ENCODE peak calls at places on chromosome 1, in four cellular contexts. K, G, L and Y are unnamed samples.
A peak's percentile ranks its signal among the peaks of the same experiment; 100 is the strongest.

GRCh38 chr1:41532206-41532975 is 47.9 kb upstream of the EDN2 start:
- DNase-seq in K (no peak), L (no peak), G (no peak), Y (no peak)

GRCh38 chr1:27127419-27127818 is 27.5 kb downstream of the SLC9A1 start:
- DNase-seq in G (no peak), K (no peak), L (no peak), Y (no peak)

GRCh38 chr1:213260322-213261075 is 209.5 kb downstream of the RPS6KC1 start:
- DNase-seq in G (no peak), K (peak; percentile 65), L (no peak), Y (no peak)

GRCh38 chr1:222818171-222818570 is 3.3 kb downstream of the DISP1 start:
- DNase-seq in L (no peak), K (no peak), G (no peak), Y (no peak)

GRCh38 chr1:151292207-151293030 is 10.3 kb downstream of the ZNF687 start:
- DNase-seq in K (peak; percentile 27), G (no peak), L (no peak), Y (no peak)

GRCh38 chr1:38026592-38027200 is 14.2 kb downstream of the UTP11 start:
- DNase-seq in L (no peak), K (peak; percentile 58), G (no peak), Y (no peak)

GRCh38 chr1:154493276-154493675 is 8.7 kb upstream of the TDRD10 start:
- DNase-seq in G (no peak), K (peak; percentile 22), L (no peak), Y (no peak)

GRCh38 chr1:205512059-205513045 is 7.9 kb downstream of the CDK18 start:
- DNase-seq in L (no peak), K (no peak), G (no peak), Y (peak; percentile 21)

GRCh38 chr1:115203287-115203686 is 114.0 kb upstream of the TSPAN2 start:
- DNase-seq in L (no peak), K (no peak), G (no peak), Y (no peak)

GRCh38 chr1:192538407-192539311 is 36.9 kb upstream of the RGS1 start:
- DNase-seq in K (no peak), G (no peak), L (peak; percentile 85), Y (no peak)

GRCh38 chr1:7857951-7858350 is 5.1 kb upstream of the UTS2 start:
- DNase-seq in K (no peak), L (no peak), G (no peak), Y (no peak)

GRCh38 chr1:227998374-227999055 is 8.3 kb upstream of the WNT3A start:
- DNase-seq in K (no peak), G (no peak), L (no peak), Y (no peak)

GRCh38 chr1:1899266-1899966 is 8.5 kb upstream of the GNB1 start:
- DNase-seq in L (no peak), G (no peak), K (no peak), Y (peak; percentile 29)

GRCh38 chr1:89635825-89636815 is 3.2 kb downstream of the LRRC8C start:
- DNase-seq in K (no peak), L (no peak), G (no peak), Y (no peak)

GRCh38 chr1:1777510-1777909 is 760 bp downstream of the NADK start:
- DNase-seq in K (peak; percentile 50), G (no peak), L (no peak), Y (no peak)

GRCh38 chr1:59116920-59117542 is 179.9 kb upstream of the FGGY start:
- DNase-seq in K (no peak), G (no peak), L (no peak), Y (no peak)

GRCh38 chr1:66685265-66685664 is 67.0 kb upstream of the DYNLT5 start:
- DNase-seq in G (no peak), L (no peak), K (no peak), Y (no peak)

GRCh38 chr1:61441723-61442262 is 283.1 kb downstream of the TM2D1 start:
- DNase-seq in K (no peak), G (no peak), L (no peak), Y (no peak)

GRCh38 chr1:201756411-201756810 is 72.5 kb upstream of the IPO9 start:
- DNase-seq in L (no peak), K (no peak), G (no peak), Y (no peak)

GRCh38 chr1:213119794-213120193 is 68.8 kb downstream of the RPS6KC1 start:
- DNase-seq in K (no peak), G (no peak), L (no peak), Y (no peak)

GRCh38 chr1:6971048-6971447 is 185.8 kb downstream of the CAMTA1 start:
- DNase-seq in L (no peak), K (no peak), G (no peak), Y (no peak)

GRCh38 chr1:25503551-25504426 is 39.6 kb upstream of the LDLRAP1 start:
- DNase-seq in L (no peak), G (no peak), K (no peak), Y (no peak)

GRCh38 chr1:171963762-171964161 is 122.5 kb downstream of the DNM3 start:
- DNase-seq in G (no peak), K (no peak), L (no peak), Y (no peak)

GRCh38 chr1:59156526-59157196 is 140.2 kb upstream of the FGGY start:
- DNase-seq in L (no peak), K (no peak), G (no peak), Y (no peak)

GRCh38 chr1:9437931-9438330 is 101.3 kb upstream of the SLC25A33 start:
- DNase-seq in K (no peak), G (no peak), L (no peak), Y (no peak)

GRCh38 chr1:179129702-179130473 is 48.0 kb downstream of the TOR3A start:
- DNase-seq in L (peak; percentile 59), G (peak; percentile 26), K (no peak), Y (peak; percentile 19)

GRCh38 chr1:35449334-35450008 is 107.7 kb downstream of the KIAA0319L start:
- DNase-seq in L (no peak), K (no peak), G (no peak), Y (no peak)

GRCh38 chr1:221327954-221328353 is 413.9 kb downstream of the DUSP10 start:
- DNase-seq in L (no peak), G (no peak), K (no peak), Y (no peak)

GRCh38 chr1:110548381-110548780 is 29.4 kb upstream of the KCNA10 start:
- DNase-seq in L (no peak), K (peak; percentile 51), G (no peak), Y (no peak)

GRCh38 chr1:211753649-211754251 is 76.8 kb downstream of the LPGAT1 start:
- DNase-seq in K (no peak), L (no peak), G (no peak), Y (no peak)

GRCh38 chr1:204480515-204480914 is 14.1 kb downstream of the PIK3C2B start:
- DNase-seq in K (no peak), G (no peak), L (no peak), Y (no peak)

GRCh38 chr1:160189649-160190625 is at the start of gene CASQ1:
- DNase-seq in L (no peak), K (no peak), G (no peak), Y (no peak)

GRCh38 chr1:154398678-154399077 is 6.5 kb upstream of the IL6R start:
- DNase-seq in G (no peak), L (no peak), K (no peak), Y (no peak)

GRCh38 chr1:12359734-12360133 is 129.9 kb downstream of the VPS13D start:
- DNase-seq in K (no peak), G (no peak), L (no peak), Y (no peak)

GRCh38 chr1:235075121-235075954 is 53.3 kb downstream of the TOMM20 start:
- DNase-seq in K (no peak), L (peak; percentile 98), G (no peak), Y (no peak)

GRCh38 chr1:11592752-11593151 is 61.5 kb downstream of the FBXO2 start:
- DNase-seq in G (no peak), L (no peak), K (no peak), Y (no peak)

GRCh38 chr1:88683516-88683847 is 591 bp upstream of the PKN2 start:
- DNase-seq in L (no peak), G (no peak), K (peak; percentile 51), Y (peak; percentile 79)

GRCh38 chr1:172004671-172005070 is 163.4 kb downstream of the DNM3 start:
- DNase-seq in L (no peak), K (no peak), G (no peak), Y (no peak)

GRCh38 chr1:56627636-56628039 is 17.5 kb upstream of the PRKAA2 start:
- DNase-seq in G (no peak), K (no peak), L (no peak), Y (no peak)
- TF ChIP-seq SPI1 in G (no peak), K (no peak), L (no peak), Y (no peak)

DNA sequence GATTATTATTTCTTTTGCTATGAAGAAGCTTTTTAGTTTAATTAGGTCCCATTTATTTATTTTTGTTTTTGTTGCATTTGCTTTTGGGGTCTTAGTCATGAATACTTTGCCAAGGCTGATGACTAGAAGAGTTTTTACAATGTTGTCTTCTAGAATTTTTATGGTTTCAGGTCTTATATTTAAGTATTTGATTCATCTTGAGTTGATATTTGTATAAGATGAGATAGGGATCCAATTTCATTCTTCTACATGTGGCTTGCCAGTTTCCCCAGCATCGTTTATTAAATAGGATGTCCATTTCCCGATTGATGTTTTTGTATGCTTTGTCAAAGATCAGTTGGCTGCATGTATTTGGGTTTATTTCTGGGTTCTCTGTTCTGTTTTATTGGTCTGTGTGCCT is 8.5 kb upstream of the ACBD6 start:
- DNase-seq in K (no peak), L (no peak), G (no peak), Y (no peak)
- TF ChIP-seq SPI1 in K (no peak), L (no peak), G (no peak), Y (no peak)

GRCh38 chr1:86503477-86504129 is 34.9 kb downstream of the CLCA1 start:
- DNase-seq in G (no peak), K (no peak), L (no peak), Y (no peak)

GRCh38 chr1:86502721-86503430 is 34.1 kb downstream of the CLCA1 start:
- DNase-seq in G (no peak), L (no peak), K (no peak), Y (no peak)

GRCh38 chr1:86504130-86504479 is 35.4 kb downstream of the CLCA1 start:
- DNase-seq in L (no peak), K (peak; percentile 15), G (no peak), Y (no peak)

GRCh38 chr1:86499987-86500593 is 31.4 kb downstream of the CLCA1 start:
- DNase-seq in K (peak; percentile 47), L (no peak), G (no peak), Y (no peak)

GRCh38 chr1:86500731-86501130 is 32.0 kb downstream of the CLCA1 start:
- DNase-seq in L (no peak), G (no peak), K (no peak), Y (no peak)
- TF ChIP-seq SPI1 in L (no peak), G (no peak), K (no peak), Y (no peak)

GRCh38 chr1:16130827-16131226 is 25.0 kb downstream of the EPHA2 start:
- DNase-seq in K (no peak), G (no peak), L (no peak), Y (no peak)
- TF ChIP-seq SPI1 in K (no peak), G (no peak), L (no peak), Y (no peak)